ENCODE peak calls at places on chromosomes 12 and 14, in four cellular contexts. N is A549, L is HepG2, B is K562. J is an unnamed sample.
A peak's percentile ranks its signal among the peaks of the same experiment; 100 is the strongest.

GRCh38 chr14:36626150-36626549 is 35.5 kb upstream of the PAX9 start:
- DNase-seq in B (no peak), L (no peak), N (no peak), J (no peak)

GRCh38 chr12:68609955-68610434 is 704 bp upstream of the RAP1B start:
- DNase-seq in L (no peak), B (no peak), N (no peak), J (no peak)

GRCh38 chr12:98373019-98373554 is 142.3 kb upstream of the TMPO start:
- DNase-seq in L (peak; percentile 30), N (peak; percentile 38), B (peak; percentile 33), J (no peak)

GRCh38 chr12:81021834-81022233 is 56.0 kb upstream of the ACSS3 start:
- DNase-seq in B (no peak), N (no peak), L (no peak), J (no peak)

GRCh38 chr14:73014105-73014504 is 12.8 kb downstream of the ZFYVE1 start:
- DNase-seq in N (no peak), L (no peak), B (no peak), J (no peak)

GRCh38 chr12:25241171-25242020 is 9.3 kb downstream of the KRAS start:
- DNase-seq in L (peak; percentile 24), B (peak; percentile 12), N (no peak), J (no peak)

GRCh38 chr12:70849265-70849960 is 71.1 kb downstream of the PTPRR start:
- DNase-seq in N (peak; percentile 4), L (peak; percentile 2), B (no peak), J (no peak)

GRCh38 chr12:28427046-28427445 is 236.8 kb downstream of the CCDC91 start:
- DNase-seq in N (no peak), B (no peak), L (no peak), J (no peak)

GRCh38 chr12:45192041-45192695 is 23.7 kb upstream of the ANO6 start:
- DNase-seq in L (peak; percentile 94), B (peak; percentile 65), N (peak; percentile 62), J (no peak)

GRCh38 chr12:98578821-98579220 is 14.7 kb upstream of the SLC25A3 start:
- DNase-seq in L (no peak), N (no peak), B (peak; percentile 26), J (no peak)

GRCh38 chr12:50933459-50934124 is 18.8 kb upstream of the HIGD1C start:
- DNase-seq in L (peak; percentile 70), B (peak; percentile 24), N (no peak), J (no peak)

GRCh38 chr12:96776908-96777307 is 130.1 kb upstream of the NEDD1 start:
- DNase-seq in N (no peak), B (no peak), L (no peak), J (no peak)

GRCh38 chr12:3200779-3201738 is 123.9 kb downstream of the TSPAN9 start:
- DNase-seq in N (no peak), B (no peak), L (no peak), J (no peak)

GRCh38 chr12:24360907-24361306 is 411.4 kb upstream of the SOX5 start:
- DNase-seq in B (no peak), L (peak; percentile 58), N (no peak), J (no peak)

GRCh38 chr12:82817368-82817767 is 130.7 kb downstream of the TMTC2 start:
- DNase-seq in B (no peak), L (no peak), N (no peak), J (no peak)

GRCh38 chr14:33938131-33938949 is 12.5 kb downstream of the EGLN3 start:
- DNase-seq in N (peak; percentile 42), B (peak; percentile 58), L (peak; percentile 49), J (no peak)

GRCh38 chr12:93783827-93784226 is 106.7 kb downstream of the CRADD start:
- DNase-seq in L (no peak), N (no peak), B (no peak), J (no peak)

GRCh38 chr14:42192659-42193425 is 586.2 kb downstream of the LRFN5 start:
- DNase-seq in B (no peak), N (peak; percentile 17), L (no peak), J (no peak)

GRCh38 chr12:131988054-131988796 is 38.5 kb downstream of the EP400 start:
- DNase-seq in L (no peak), B (no peak), N (no peak), J (peak; percentile 43)

GRCh38 chr12:111453071-111453989 is 47.6 kb downstream of the SH2B3 start:
- DNase-seq in L (no peak), B (no peak), N (no peak), J (peak; percentile 47)

GRCh38 chr12:49342914-49343731 is 3.6 kb upstream of the DNAJC22 start:
- DNase-seq in L (no peak), B (no peak), N (no peak), J (no peak)

GRCh38 chr14:21771671-21772070 is 98.1 kb upstream of the OR4E1 start:
- DNase-seq in L (no peak), B (no peak), N (no peak), J (no peak)

GRCh38 chr12:46788247-46788887 is 37.4 kb downstream of the SLC38A4 start:
- DNase-seq in L (no peak), B (no peak), N (no peak), J (no peak)

GRCh38 chr12:127273621-127274020 is 993.3 kb upstream of the TMEM132C start:
- DNase-seq in L (no peak), N (no peak), B (no peak), J (no peak)

GRCh38 chr14:53218161-53218560 is 65.0 kb upstream of the DDHD1 start:
- DNase-seq in B (no peak), L (no peak), N (no peak), J (no peak)

GRCh38 chr14:75098209-75098608 is 28.6 kb downstream of the NEK9 start:
- DNase-seq in B (no peak), N (no peak), L (no peak), J (no peak)

GRCh38 chr12:111942557-111942956 is 70.4 kb downstream of the TMEM116 start:
- DNase-seq in B (no peak), N (no peak), L (no peak), J (no peak)

GRCh38 chr12:108734200-108734906 is 3.0 kb upstream of the CORO1C start:
- DNase-seq in L (peak; percentile 98), N (peak; percentile 90), B (no peak), J (no peak)

GRCh38 chr12:106139422-106140141 is 828 bp upstream of the NUAK1 start:
- DNase-seq in B (no peak), N (peak; percentile 76), L (peak; percentile 52), J (peak; percentile 89)

GRCh38 chr14:101713641-101714349 is 47.7 kb upstream of the PPP2R5C start:
- DNase-seq in B (peak; percentile 20), L (no peak), N (no peak), J (no peak)

DNA sequence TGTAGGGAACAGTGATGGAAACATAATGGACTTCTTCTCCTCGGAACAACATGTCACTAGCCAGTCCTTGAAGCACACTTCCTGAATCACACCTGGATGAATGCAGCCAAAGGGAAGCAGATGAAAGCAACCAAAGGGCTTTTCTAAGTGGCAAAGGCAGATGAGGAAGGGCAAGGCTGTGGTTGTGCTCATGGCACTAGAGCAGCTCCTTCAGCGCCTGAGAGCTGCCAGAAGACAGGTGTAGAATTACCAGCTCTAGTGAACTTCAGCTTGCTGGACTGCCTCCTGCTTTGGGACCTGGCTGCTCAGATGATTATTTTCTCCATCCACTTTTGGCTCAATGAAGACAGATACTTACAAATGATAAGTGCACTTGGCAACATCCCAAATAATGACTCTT is 1372.1 kb upstream of the SEL1L start:
- DNase-seq in N (no peak), L (no peak), B (no peak), J (no peak)
- TF ChIP-seq RNF2 in N (no peak), L (no peak), B (no peak), J (no peak)

GRCh38 chr14:91872011-91872476 is 4.7 kb upstream of the TC2N start:
- DNase-seq in B (no peak), L (peak; percentile 8), N (no peak), J (no peak)

GRCh38 chr14:91875515-91876286 is 8.4 kb upstream of the TC2N start:
- DNase-seq in N (no peak), L (peak; percentile 32), B (no peak), J (no peak)

GRCh38 chr14:91872517-91873470 is 5.5 kb upstream of the TC2N start:
- DNase-seq in B (no peak), N (peak; percentile 37), L (no peak), J (no peak)

GRCh38 chr14:91870890-91871289 is 3.6 kb upstream of the TC2N start:
- DNase-seq in B (no peak), L (no peak), N (no peak), J (no peak)

GRCh38 chr14:91873476-91874265 is 6.3 kb upstream of the TC2N start:
- DNase-seq in B (no peak), L (no peak), N (no peak), J (no peak)
- TF ChIP-seq RNF2 in B (no peak), L (no peak), N (no peak), J (no peak)

GRCh38 chr12:104374806-104375205 is 71.3 kb downstream of the EID3 start:
- DNase-seq in B (no peak), N (no peak), L (no peak), J (no peak)

GRCh38 chr12:104378427-104378826 is 74.9 kb downstream of the EID3 start:
- DNase-seq in N (no peak), L (no peak), B (no peak), J (no peak)

GRCh38 chr12:104376650-104377506 is 73.3 kb downstream of the EID3 start:
- DNase-seq in L (no peak), B (no peak), N (no peak), J (no peak)

GRCh38 chr12:104374071-104374470 is 70.5 kb downstream of the EID3 start:
- DNase-seq in B (no peak), N (no peak), L (no peak), J (no peak)

GRCh38 chr12:104377507-104377812 is 73.9 kb downstream of the EID3 start:
- DNase-seq in L (no peak), B (no peak), N (no peak), J (no peak)
- TF ChIP-seq RNF2 in L (no peak), B (no peak), N (no peak), J (no peak)

DNA sequence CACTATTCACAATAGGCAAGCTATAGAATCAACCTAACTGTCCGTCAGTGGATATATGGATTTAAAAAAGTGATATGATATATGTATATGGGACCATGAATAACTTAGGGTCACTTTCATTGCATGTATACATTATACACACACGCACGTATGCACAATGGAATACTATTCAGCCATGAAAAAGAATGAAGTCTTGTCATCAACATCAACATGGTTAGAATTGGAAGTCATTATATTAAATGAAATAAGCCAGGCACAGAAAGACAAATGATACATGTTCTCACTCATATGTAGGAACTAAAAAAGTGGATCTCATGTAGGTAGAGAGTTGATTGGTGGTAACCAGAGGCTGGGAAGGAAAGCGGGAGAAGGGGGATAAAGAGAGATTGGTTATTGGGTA is 234.3 kb downstream of the VRK1 start:
- DNase-seq in B (no peak), N (no peak), L (no peak), J (no peak)
- TF ChIP-seq RNF2 in B (no peak), N (no peak), L (no peak), J (no peak)

DNA sequence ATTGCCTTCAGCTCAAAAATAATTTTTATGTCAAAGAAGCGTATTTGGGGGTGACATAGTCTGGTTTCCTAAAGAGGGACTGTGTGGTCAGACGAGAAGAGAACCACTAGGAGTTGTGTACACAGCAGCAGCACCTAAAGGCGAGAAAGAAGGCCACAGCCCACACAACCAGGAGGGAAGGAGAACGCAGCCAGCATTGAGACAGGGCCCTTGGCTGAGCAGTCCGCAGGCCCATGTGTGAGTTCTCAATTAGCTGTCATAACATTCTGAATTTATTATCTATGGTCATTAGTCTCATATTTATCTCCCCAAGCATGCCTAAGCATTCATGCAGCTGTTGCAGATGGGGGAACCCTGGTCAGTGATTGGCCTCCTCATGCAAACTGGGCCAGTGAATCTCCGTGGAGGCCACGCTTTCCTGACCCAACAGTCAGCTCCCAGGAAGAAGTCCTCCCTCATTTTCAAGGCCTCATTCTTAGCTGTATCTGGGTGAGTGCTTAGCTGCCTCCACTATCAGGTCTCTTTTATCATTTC is 81.2 kb upstream of the ATF7IP start:
- DNase-seq in N (no peak), B (peak; percentile 24), L (no peak), J (no peak)
- TF ChIP-seq RNF2 in N (no peak), B (no peak), L (no peak), J (no peak)